ENCODE peak calls at places on chromosome 9, in four cellular contexts. M is GM12878, F is HepG2, R is K562. H is an unnamed sample. For H3K79me2, the result is how much of the 10 kb centered on the place peaks cover.

GRCh38 chr9:14251146-14252071 is 62.5 kb downstream of the NFIB start:
- DNase-seq in M (peak), R (no peak), F (peak), H (peak)

GRCh38 chr9:7965091-7965490 is 165.5 kb upstream of the DMAC1 start:
- DNase-seq in M (no peak), F (no peak), R (no peak), H (no peak)

GRCh38 chr9:8895498-8896224 is 1096.1 kb upstream of the DMAC1 start:
- DNase-seq in F (peak), M (no peak), R (no peak), H (peak)

GRCh38 chr9:37102476-37102875 is 17.9 kb upstream of the ZCCHC7 start:
- DNase-seq in R (no peak), M (no peak), F (no peak), H (no peak)

GRCh38 chr9:31140316-31140715 is 1244.1 kb upstream of the ACO1 start:
- DNase-seq in R (no peak), M (no peak), F (peak), H (peak)

GRCh38 chr9:31820426-31820825 is 564.0 kb upstream of the ACO1 start:
- DNase-seq in F (no peak), M (no peak), R (no peak), H (no peak)

GRCh38 chr9:99181621-99182020 is 40.1 kb downstream of the ALG2 start:
- DNase-seq in F (no peak), M (peak), R (no peak), H (no peak)

GRCh38 chr9:81389569-81389993 is 299.8 kb downstream of the TLE1 start:
- DNase-seq in R (no peak), M (no peak), F (peak), H (no peak)

GRCh38 chr9:130480673-130481072 is 35.9 kb downstream of the ASS1 start:
- DNase-seq in R (peak), M (no peak), F (no peak), H (peak)

GRCh38 chr9:89718635-89719034 is 113.8 kb downstream of the GADD45G start:
- DNase-seq in F (no peak), R (no peak), M (no peak), H (no peak)

GRCh38 chr9:130867556-130867955 is 29.1 kb downstream of the QRFP start:
- DNase-seq in M (no peak), R (peak), F (no peak), H (no peak)

GRCh38 chr9:6771722-6772121 is 13.9 kb downstream of the KDM4C start:
- DNase-seq in M (no peak), R (no peak), F (no peak), H (peak)

GRCh38 chr9:129069128-129069824 is 11.6 kb upstream of the DOLPP1 start:
- DNase-seq in M (no peak), R (peak), F (no peak), H (no peak)

GRCh38 chr9:119251951-119252350 is 117.3 kb downstream of the BRINP1 start:
- DNase-seq in R (no peak), M (no peak), F (no peak), H (no peak)

GRCh38 chr9:68981825-68982224 is 32.1 kb downstream of the PRKACG start:
- DNase-seq in F (no peak), M (peak), R (no peak), H (peak)

GRCh38 chr9:101235105-101235866 is 149.5 kb downstream of the BAAT start:
- DNase-seq in F (peak), M (no peak), R (peak), H (peak)

GRCh38 chr9:106052735-106053134 is 358.4 kb downstream of the TMEM38B start:
- DNase-seq in F (no peak), R (no peak), M (no peak), H (no peak)

GRCh38 chr9:70519912-70520724 is 105.7 kb upstream of the KLF9 start:
- DNase-seq in R (no peak), M (peak), F (no peak), H (no peak)

GRCh38 chr9:70156729-70157128 is 102.0 kb upstream of the SMC5 start:
- DNase-seq in M (no peak), F (no peak), R (no peak), H (no peak)

GRCh38 chr9:121220996-121221671 is 19.5 kb upstream of the RAB14 start:
- DNase-seq in R (no peak), F (no peak), M (no peak), H (peak)

GRCh38 chr9:122180633-122181032 is 20.9 kb downstream of the MORN5 start:
- DNase-seq in M (no peak), R (peak), F (peak), H (no peak)

GRCh38 chr9:98726735-98727134 is 18.0 kb upstream of the GABBR2 start:
- DNase-seq in M (no peak), F (no peak), R (no peak), H (peak)

GRCh38 chr9:134066546-134066922 is 1.3 kb downstream of the BRD3 start:
- DNase-seq in M (no peak), F (no peak), R (no peak), H (no peak)

GRCh38 chr9:108417726-108418125 is 438.1 kb downstream of the ACTL7B start:
- DNase-seq in R (no peak), M (no peak), F (no peak), H (no peak)

GRCh38 chr9:126503333-126504085 is 110.2 kb upstream of the LMX1B start:
- DNase-seq in R (no peak), F (no peak), M (no peak), H (no peak)

GRCh38 chr9:11457809-11458785 is 845.3 kb upstream of the PTPRD start:
- DNase-seq in F (no peak), R (no peak), M (no peak), H (peak)

GRCh38 chr9:133701321-133701980 is 36.7 kb downstream of the SARDH start:
- DNase-seq in F (no peak), R (no peak), M (no peak), H (no peak)

GRCh38 chr9:37978983-37979382 is 75.1 kb upstream of the SLC25A51 start:
- DNase-seq in M (no peak), R (no peak), F (no peak), H (no peak)

GRCh38 chr9:134053401-134053871 is 14.4 kb downstream of the BRD3 start:
- DNase-seq in F (no peak), M (no peak), R (no peak), H (no peak)

GRCh38 chr9:93100265-93100636 is 4.2 kb downstream of the CARD19 start:
- DNase-seq in M (no peak), F (no peak), R (no peak), H (no peak)

GRCh38 chr9:89527084-89527483 is 29.2 kb upstream of the SEMA4D start:
- DNase-seq in F (no peak), R (no peak), M (no peak), H (no peak)

GRCh38 chr9:75992480-75993206 is 102.2 kb downstream of the PCSK5 start:
- DNase-seq in M (no peak), F (no peak), R (no peak), H (no peak)

GRCh38 chr9:121672213-121672612 is 20.8 kb downstream of the DAB2IP start:
- DNase-seq in R (peak), M (no peak), F (no peak), H (peak)

GRCh38 chr9:84294551-84294950 is 46.0 kb downstream of the SLC28A3 start:
- DNase-seq in F (no peak), M (no peak), R (peak), H (peak)

GRCh38 chr9:16243798-16244197 is 626.7 kb downstream of the BNC2 start:
- DNase-seq in M (no peak), R (no peak), F (no peak), H (peak)

GRCh38 chr9:95509851-95510529 is 6.8 kb downstream of the PTCH1 start:
- DNase-seq in F (no peak), R (no peak), M (no peak), H (no peak)
- H3K79me2 ChIP-seq in F (under half), R (half or more), M (under half), H (under half)

GRCh38 chr9:73149371-73150067 is 2.1 kb upstream of the ANXA1 start:
- DNase-seq in R (peak), F (no peak), M (peak), H (no peak)

GRCh38 chr9:73153793-73154227 is 2.1 kb downstream of the ANXA1 start:
- DNase-seq in F (no peak), R (peak), M (no peak), H (no peak)

GRCh38 chr9:73152953-73153352 is 1.3 kb downstream of the ANXA1 start:
- DNase-seq in R (no peak), F (no peak), M (peak), H (no peak)

GRCh38 chr9:73152445-73152844 is 780 bp downstream of the ANXA1 start:
- DNase-seq in M (no peak), F (no peak), R (no peak), H (peak)

DNA sequence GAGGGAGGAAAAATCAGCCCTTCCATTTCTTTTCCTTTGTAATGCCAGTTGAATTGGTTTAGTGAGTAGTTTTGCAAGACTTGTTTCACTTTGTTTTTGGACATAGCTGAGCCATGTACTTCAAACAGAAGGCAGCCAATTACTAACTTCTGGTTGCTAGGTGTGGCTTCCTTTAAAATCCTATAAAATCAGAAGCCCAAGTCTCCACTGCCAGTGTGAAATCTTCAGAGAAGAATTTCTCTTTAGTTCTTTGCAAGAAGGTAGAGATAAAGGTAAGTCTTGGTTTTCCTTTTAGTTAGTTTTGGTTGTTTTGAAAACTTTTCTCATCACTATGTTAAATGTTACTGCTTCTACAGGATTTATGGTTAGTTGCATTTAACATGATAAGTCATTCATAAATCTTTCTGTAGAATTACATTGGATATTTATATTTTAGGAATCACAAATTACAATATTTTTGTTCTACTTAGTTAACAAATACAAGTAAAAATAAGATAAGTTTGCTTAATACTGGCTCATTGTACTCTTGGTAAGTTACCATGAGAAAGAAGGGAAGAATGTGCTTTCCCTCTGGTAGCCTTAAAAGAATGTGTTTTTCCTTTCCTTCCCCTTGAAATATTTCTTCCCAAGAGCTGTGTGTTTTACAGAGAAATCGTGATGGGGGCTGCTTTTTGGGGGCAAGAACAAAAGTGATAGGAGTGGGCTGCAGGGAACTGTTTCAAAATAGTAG is at the start of gene ANXA1:
- DNase-seq in R (no peak), F (no peak), M (no peak), H (peak)
- TF ChIP-seq REST in R (no peak), F (no peak), M (no peak), H (no peak)

GRCh38 chr9:97600531-97601227 is 32.5 kb downstream of the TSTD2 start:
- DNase-seq in R (no peak), M (no peak), F (no peak), H (no peak)
- TF ChIP-seq JUNB in R (no peak), M (no peak), F (no peak), H (no peak)

GRCh38 chr9:35759795-35760194 is 5.7 kb upstream of the MSMP start:
- DNase-seq in R (no peak), F (no peak), M (no peak), H (no peak)
- H3K79me2 ChIP-seq in R (half or more), F (under half), M (under half), H (half or more)

GRCh38 chr9:131874447-131874846 is 134.6 kb upstream of the RAPGEF1 start:
- DNase-seq in R (no peak), F (no peak), M (no peak), H (peak)
- TF ChIP-seq REST in R (no peak), F (no peak), M (no peak), H (peak)

GRCh38 chr9:12759767-12760166 is 15.1 kb upstream of the LURAP1L start:
- DNase-seq in R (no peak), M (no peak), F (no peak), H (no peak)
- TF ChIP-seq JUNB in R (no peak), M (no peak), F (no peak), H (no peak)

DNA sequence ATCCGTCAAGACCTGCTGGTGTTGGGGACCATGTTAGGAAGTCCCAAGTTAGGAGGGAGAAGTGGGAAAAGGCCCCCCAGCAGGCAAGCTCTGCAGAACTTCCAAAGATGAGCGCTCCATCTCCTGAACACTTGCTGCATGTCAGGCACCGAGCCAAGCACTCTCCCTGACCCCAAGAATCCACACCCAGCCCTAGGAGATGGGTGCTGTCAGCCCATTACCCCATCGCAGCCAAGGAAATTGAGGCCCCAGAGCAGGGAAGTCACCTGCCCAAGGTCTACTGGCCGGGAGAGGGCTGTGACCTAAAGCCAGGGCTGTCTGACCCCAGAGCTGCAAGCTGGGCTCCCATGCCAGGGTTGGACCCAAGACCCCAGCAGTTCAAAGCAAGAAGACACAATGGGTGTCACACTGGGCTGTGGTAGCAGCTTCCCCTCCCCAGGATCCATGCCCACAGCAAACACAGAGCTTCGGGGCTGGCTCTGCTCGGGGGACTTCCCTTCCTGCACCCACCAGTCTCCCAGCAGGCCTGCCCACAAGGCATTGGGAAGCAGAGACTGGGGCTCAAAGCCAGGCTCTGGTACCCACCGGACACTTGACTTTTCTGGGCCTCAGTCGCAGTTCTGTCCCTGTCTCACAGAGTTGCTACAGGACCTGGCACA is 13.5 kb downstream of the EEIG1 start:
- DNase-seq in F (no peak), R (no peak), M (no peak), H (no peak)
- H3K79me2 ChIP-seq in F (half or more), R (half or more), M (under half), H (half or more)

GRCh38 chr9:114156658-114157421 is 1.5 kb downstream of the COL27A1 start:
- DNase-seq in M (no peak), R (no peak), F (no peak), H (peak)
- TF ChIP-seq REST in M (no peak), R (no peak), F (no peak), H (no peak)

GRCh38 chr9:113807173-113808061 is 68.7 kb upstream of the ZNF618 start:
- DNase-seq in R (peak), M (no peak), F (peak), H (peak)
- TF ChIP-seq JUNB in R (no peak), M (no peak), F (no peak), H (no peak)

DNA sequence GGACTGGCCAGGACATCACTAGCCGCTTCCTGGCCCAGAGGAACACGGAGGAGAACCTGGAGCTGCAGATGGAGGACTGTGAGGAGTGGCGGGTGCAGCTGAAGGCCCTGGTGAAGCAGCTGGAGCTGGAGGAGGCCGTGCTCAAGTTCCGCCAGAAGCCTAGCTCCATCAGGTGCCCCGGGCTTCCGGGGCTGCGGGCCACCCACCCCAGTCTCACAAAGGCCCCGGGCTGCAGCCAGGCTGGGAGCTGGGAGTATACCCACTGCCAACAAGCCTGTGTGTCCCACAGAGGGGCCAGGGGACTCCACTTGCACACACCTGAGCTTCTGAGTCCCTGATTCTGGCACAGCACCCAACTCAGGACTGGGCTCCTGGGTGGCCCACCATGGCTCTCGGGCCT is 1.7 kb upstream of the RABL6 start:
- DNase-seq in M (no peak), F (no peak), R (no peak), H (no peak)
- H3K79me2 ChIP-seq in M (under half), F (half or more), R (under half), H (under half)

H was measured in GM23338.